ENCODE peak calls at places on chromosome 11, in four cellular contexts. One of them, this sample, is unnamed.

GRCh38 chr11:12235945-12236743 is 125.8 kb downstream of the MICAL2 start:
- DNase-seq in stimulated activated CD8-positive, alpha-beta memory T cell treated with anti-CD3 and anti-CD28 coated beads, Interleukin-7, amount 100 ng/mL, for 48 hours: peak
- DNase-seq in ELF-1: peak
- DNase-seq in RCC 7860: peak
- DNase-seq in this sample: no peak

GRCh38 chr11:119323532-119324033 is 6.7 kb upstream of the MCAM start:
- DNase-seq in stimulated activated CD8-positive, alpha-beta memory T cell treated with anti-CD3 and anti-CD28 coated beads, Interleukin-7, amount 100 ng/mL, for 48 hours: peak
- DNase-seq in ELF-1: peak
- DNase-seq in RCC 7860: peak
- DNase-seq in this sample: peak

GRCh38 chr11:23976369-23976768 is 520.5 kb upstream of the LUZP2 start:
- DNase-seq in stimulated activated CD8-positive, alpha-beta memory T cell treated with anti-CD3 and anti-CD28 coated beads, Interleukin-7, amount 100 ng/mL, for 48 hours: no peak
- DNase-seq in ELF-1: no peak
- DNase-seq in RCC 7860: no peak
- DNase-seq in this sample: no peak

GRCh38 chr11:1888811-1889526 is 2.7 kb downstream of the PRR33 start:
- DNase-seq in stimulated activated CD8-positive, alpha-beta memory T cell treated with anti-CD3 and anti-CD28 coated beads, Interleukin-7, amount 100 ng/mL, for 48 hours: peak
- DNase-seq in ELF-1: no peak
- DNase-seq in RCC 7860: no peak
- DNase-seq in this sample: no peak

GRCh38 chr11:71372693-71373657 is 75.2 kb downstream of the DHCR7 start:
- DNase-seq in stimulated activated CD8-positive, alpha-beta memory T cell treated with anti-CD3 and anti-CD28 coated beads, Interleukin-7, amount 100 ng/mL, for 48 hours: no peak
- DNase-seq in ELF-1: peak
- DNase-seq in RCC 7860: peak
- DNase-seq in this sample: no peak

GRCh38 chr11:116871248-116871647 is 33.8 kb upstream of the APOA1 start:
- DNase-seq in stimulated activated CD8-positive, alpha-beta memory T cell treated with anti-CD3 and anti-CD28 coated beads, Interleukin-7, amount 100 ng/mL, for 48 hours: no peak
- DNase-seq in ELF-1: no peak
- DNase-seq in RCC 7860: peak
- DNase-seq in this sample: no peak

GRCh38 chr11:86204356-86204755 is 40.2 kb upstream of the EED start:
- DNase-seq in stimulated activated CD8-positive, alpha-beta memory T cell treated with anti-CD3 and anti-CD28 coated beads, Interleukin-7, amount 100 ng/mL, for 48 hours: no peak
- DNase-seq in ELF-1: no peak
- DNase-seq in RCC 7860: no peak
- DNase-seq in this sample: no peak

GRCh38 chr11:106551744-106552671 is 466.3 kb downstream of the GUCY1A2 start:
- DNase-seq in stimulated activated CD8-positive, alpha-beta memory T cell treated with anti-CD3 and anti-CD28 coated beads, Interleukin-7, amount 100 ng/mL, for 48 hours: no peak
- DNase-seq in ELF-1: no peak
- DNase-seq in RCC 7860: no peak
- DNase-seq in this sample: no peak

GRCh38 chr11:34636127-34636526 is 15.2 kb downstream of the EHF start:
- DNase-seq in stimulated activated CD8-positive, alpha-beta memory T cell treated with anti-CD3 and anti-CD28 coated beads, Interleukin-7, amount 100 ng/mL, for 48 hours: no peak
- DNase-seq in ELF-1: no peak
- DNase-seq in RCC 7860: no peak
- DNase-seq in this sample: no peak

GRCh38 chr11:134037093-134037908 is 31.6 kb upstream of the JAM3 start:
- DNase-seq in stimulated activated CD8-positive, alpha-beta memory T cell treated with anti-CD3 and anti-CD28 coated beads, Interleukin-7, amount 100 ng/mL, for 48 hours: no peak
- DNase-seq in ELF-1: peak
- DNase-seq in RCC 7860: no peak
- DNase-seq in this sample: peak

GRCh38 chr11:14347494-14347893 is 11.5 kb downstream of the RRAS2 start:
- DNase-seq in stimulated activated CD8-positive, alpha-beta memory T cell treated with anti-CD3 and anti-CD28 coated beads, Interleukin-7, amount 100 ng/mL, for 48 hours: no peak
- DNase-seq in ELF-1: no peak
- DNase-seq in RCC 7860: no peak
- DNase-seq in this sample: no peak

GRCh38 chr11:29914203-29914930 is 102.5 kb downstream of the KCNA4 start:
- DNase-seq in stimulated activated CD8-positive, alpha-beta memory T cell treated with anti-CD3 and anti-CD28 coated beads, Interleukin-7, amount 100 ng/mL, for 48 hours: no peak
- DNase-seq in ELF-1: no peak
- DNase-seq in RCC 7860: no peak
- DNase-seq in this sample: no peak

GRCh38 chr11:59611570-59612565 is 3.7 kb downstream of the OSBP start:
- DNase-seq in stimulated activated CD8-positive, alpha-beta memory T cell treated with anti-CD3 and anti-CD28 coated beads, Interleukin-7, amount 100 ng/mL, for 48 hours: no peak
- DNase-seq in ELF-1: no peak
- DNase-seq in RCC 7860: no peak
- DNase-seq in this sample: no peak

GRCh38 chr11:45900916-45901617 is 6.0 kb downstream of the FREY1 start:
- DNase-seq in stimulated activated CD8-positive, alpha-beta memory T cell treated with anti-CD3 and anti-CD28 coated beads, Interleukin-7, amount 100 ng/mL, for 48 hours: no peak
- DNase-seq in ELF-1: no peak
- DNase-seq in RCC 7860: no peak
- DNase-seq in this sample: no peak

GRCh38 chr11:120744016-120744994 is 232.8 kb downstream of the GRIK4 start:
- DNase-seq in stimulated activated CD8-positive, alpha-beta memory T cell treated with anti-CD3 and anti-CD28 coated beads, Interleukin-7, amount 100 ng/mL, for 48 hours: no peak
- DNase-seq in ELF-1: no peak
- DNase-seq in RCC 7860: no peak
- DNase-seq in this sample: no peak

GRCh38 chr11:32184057-32185055 is 93.5 kb downstream of the RCN1 start:
- DNase-seq in stimulated activated CD8-positive, alpha-beta memory T cell treated with anti-CD3 and anti-CD28 coated beads, Interleukin-7, amount 100 ng/mL, for 48 hours: no peak
- DNase-seq in ELF-1: no peak
- DNase-seq in RCC 7860: no peak
- DNase-seq in this sample: no peak

GRCh38 chr11:70423523-70424505 is 25.5 kb downstream of the CTTN start:
- DNase-seq in stimulated activated CD8-positive, alpha-beta memory T cell treated with anti-CD3 and anti-CD28 coated beads, Interleukin-7, amount 100 ng/mL, for 48 hours: peak
- DNase-seq in ELF-1: peak
- DNase-seq in RCC 7860: peak
- DNase-seq in this sample: peak

GRCh38 chr11:30717621-30718020 is 131.5 kb upstream of the MPPED2 start:
- DNase-seq in stimulated activated CD8-positive, alpha-beta memory T cell treated with anti-CD3 and anti-CD28 coated beads, Interleukin-7, amount 100 ng/mL, for 48 hours: no peak
- DNase-seq in ELF-1: no peak
- DNase-seq in RCC 7860: no peak
- DNase-seq in this sample: no peak

GRCh38 chr11:114121744-114122504 is 62.4 kb downstream of the ZBTB16 start:
- DNase-seq in stimulated activated CD8-positive, alpha-beta memory T cell treated with anti-CD3 and anti-CD28 coated beads, Interleukin-7, amount 100 ng/mL, for 48 hours: no peak
- DNase-seq in ELF-1: no peak
- DNase-seq in RCC 7860: no peak
- DNase-seq in this sample: no peak

GRCh38 chr11:38315151-38315550 is 1717.1 kb upstream of the RAG2 start:
- DNase-seq in stimulated activated CD8-positive, alpha-beta memory T cell treated with anti-CD3 and anti-CD28 coated beads, Interleukin-7, amount 100 ng/mL, for 48 hours: no peak
- DNase-seq in ELF-1: no peak
- DNase-seq in RCC 7860: no peak
- DNase-seq in this sample: no peak

GRCh38 chr11:120137611-120138521 is at the start of gene TRIM29:
- DNase-seq in stimulated activated CD8-positive, alpha-beta memory T cell treated with anti-CD3 and anti-CD28 coated beads, Interleukin-7, amount 100 ng/mL, for 48 hours: no peak
- DNase-seq in ELF-1: peak
- DNase-seq in RCC 7860: no peak
- DNase-seq in this sample: peak

GRCh38 chr11:12831471-12832202 is 157.4 kb downstream of the TEAD1 start:
- DNase-seq in stimulated activated CD8-positive, alpha-beta memory T cell treated with anti-CD3 and anti-CD28 coated beads, Interleukin-7, amount 100 ng/mL, for 48 hours: no peak
- DNase-seq in ELF-1: no peak
- DNase-seq in RCC 7860: no peak
- DNase-seq in this sample: no peak

GRCh38 chr11:62665630-62666258 is 632 bp downstream of the CSKMT start:
- DNase-seq in stimulated activated CD8-positive, alpha-beta memory T cell treated with anti-CD3 and anti-CD28 coated beads, Interleukin-7, amount 100 ng/mL, for 48 hours: peak
- DNase-seq in ELF-1: no peak
- DNase-seq in RCC 7860: peak
- DNase-seq in this sample: peak